ENCODE peak calls at places on chromosome 7, in four cellular contexts. W is HepG2, I is GM12878, X is K562. G is an unnamed sample.

GRCh38 chr7:28078036-28078901 is 102.3 kb downstream of the JAZF1 start:
- DNase-seq in X (peak), W (peak), I (no peak), G (peak)

GRCh38 chr7:131034166-131034881 is 293.4 kb upstream of the MKLN1 start:
- DNase-seq in X (no peak), I (no peak), W (no peak), G (no peak)

GRCh38 chr7:127226685-127227374 is 25.9 kb downstream of the GRM8 start:
- DNase-seq in I (no peak), W (no peak), X (no peak), G (no peak)

GRCh38 chr7:157944734-157945291 is 608.0 kb downstream of the DNAJB6 start:
- DNase-seq in W (peak), I (no peak), X (no peak), G (no peak)

GRCh38 chr7:102421706-102422105 is 11.7 kb upstream of the ORAI2 start:
- DNase-seq in W (no peak), X (no peak), I (no peak), G (no peak)

GRCh38 chr7:131223151-131223550 is 104.5 kb upstream of the MKLN1 start:
- DNase-seq in X (no peak), I (no peak), W (no peak), G (no peak)

GRCh38 chr7:5636914-5637313 is 144.5 kb downstream of the RNF216 start:
- DNase-seq in I (no peak), W (no peak), X (no peak), G (peak)

GRCh38 chr7:23205861-23206510 is 24.1 kb downstream of the NUP42 start:
- DNase-seq in X (no peak), I (no peak), W (no peak), G (no peak)

GRCh38 chr7:13231216-13231615 is 543.8 kb downstream of the ARL4A start:
- DNase-seq in I (no peak), X (no peak), W (no peak), G (no peak)

GRCh38 chr7:5610500-5611186 is 170.8 kb downstream of the RNF216 start:
- DNase-seq in I (no peak), W (no peak), X (no peak), G (no peak)

GRCh38 chr7:33874943-33875342 is 30.4 kb upstream of the BMPER start:
- DNase-seq in I (no peak), W (no peak), X (no peak), G (no peak)

GRCh38 chr7:40346554-40346953 is 211.7 kb downstream of the SUGCT start:
- DNase-seq in I (no peak), X (no peak), W (no peak), G (no peak)

GRCh38 chr7:49264530-49264929 is 340.2 kb downstream of the CDC14C start:
- DNase-seq in X (no peak), I (no peak), W (no peak), G (no peak)

GRCh38 chr7:132125872-132126595 is 450.2 kb downstream of the PLXNA4 start:
- DNase-seq in X (no peak), W (no peak), I (no peak), G (no peak)

GRCh38 chr7:48011323-48011722 is 17.6 kb downstream of the SUN3 start:
- DNase-seq in X (no peak), W (no peak), I (no peak), G (no peak)

GRCh38 chr7:151460474-151460855 is 20.5 kb upstream of the CRYGN start:
- DNase-seq in W (no peak), X (no peak), I (no peak), G (no peak)

GRCh38 chr7:151457534-151457933 is 17.6 kb upstream of the CRYGN start:
- DNase-seq in I (no peak), X (no peak), W (no peak), G (no peak)

GRCh38 chr7:151461096-151461941 is 21.4 kb upstream of the CRYGN start:
- DNase-seq in X (no peak), W (no peak), I (no peak), G (no peak)

GRCh38 chr7:151461942-151462230 is 21.9 kb upstream of the CRYGN start:
- DNase-seq in I (no peak), W (no peak), X (no peak), G (no peak)

DNA sequence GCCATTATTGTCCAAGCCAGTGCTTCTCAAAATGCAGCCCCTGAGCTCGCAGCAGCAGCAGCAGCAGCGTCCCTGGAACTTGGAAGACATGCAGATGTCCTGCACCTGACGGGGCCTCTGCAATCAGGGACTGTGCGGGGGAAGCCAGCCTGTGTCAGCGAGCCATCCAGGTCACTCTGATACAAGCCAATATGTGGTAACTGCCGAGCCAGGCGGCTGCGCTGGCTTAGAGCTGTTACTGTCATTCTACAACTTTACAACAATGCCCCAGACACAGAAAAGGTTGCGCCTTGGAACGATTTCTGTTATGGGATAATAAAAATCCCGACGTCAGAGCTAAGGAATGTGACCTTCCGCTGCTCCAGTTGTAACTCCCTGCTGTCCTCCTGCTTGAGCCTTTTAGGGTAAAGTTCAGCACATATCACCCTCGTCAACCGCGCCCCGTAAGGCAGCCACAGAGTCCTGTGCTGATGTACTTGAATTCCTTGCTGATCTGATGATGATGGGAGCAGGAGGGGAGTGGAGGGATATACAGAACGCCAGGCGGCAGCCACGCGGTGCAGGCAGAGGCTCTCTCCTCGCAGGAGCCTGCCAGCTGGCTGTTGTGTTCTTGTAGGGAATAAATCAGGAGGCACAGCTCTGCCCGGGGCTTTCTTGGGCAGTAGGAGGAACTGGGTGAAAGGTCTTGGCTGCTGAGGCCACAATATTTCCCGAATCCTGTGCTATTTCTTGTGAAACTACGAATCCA is 20.0 kb upstream of the CRYGN start:
- DNase-seq in W (peak), X (no peak), I (no peak), G (peak)
- TF ChIP-seq EP300 in W (no peak), X (no peak), I (no peak), G (no peak)

GRCh38 chr7:105014725-105015630 is 973 bp downstream of the KMT2E start:
- DNase-seq in W (peak), X (peak), I (no peak), G (peak)

GRCh38 chr7:105017263-105018051 is 3.5 kb downstream of the KMT2E start:
- DNase-seq in I (no peak), W (no peak), X (no peak), G (no peak)

GRCh38 chr7:105013818-105014724 is at the start of gene KMT2E:
- DNase-seq in W (peak), I (peak), X (peak), G (peak)

GRCh38 chr7:105015631-105015965 is 1.6 kb downstream of the KMT2E start:
- DNase-seq in I (no peak), W (no peak), X (peak), G (no peak)

DNA sequence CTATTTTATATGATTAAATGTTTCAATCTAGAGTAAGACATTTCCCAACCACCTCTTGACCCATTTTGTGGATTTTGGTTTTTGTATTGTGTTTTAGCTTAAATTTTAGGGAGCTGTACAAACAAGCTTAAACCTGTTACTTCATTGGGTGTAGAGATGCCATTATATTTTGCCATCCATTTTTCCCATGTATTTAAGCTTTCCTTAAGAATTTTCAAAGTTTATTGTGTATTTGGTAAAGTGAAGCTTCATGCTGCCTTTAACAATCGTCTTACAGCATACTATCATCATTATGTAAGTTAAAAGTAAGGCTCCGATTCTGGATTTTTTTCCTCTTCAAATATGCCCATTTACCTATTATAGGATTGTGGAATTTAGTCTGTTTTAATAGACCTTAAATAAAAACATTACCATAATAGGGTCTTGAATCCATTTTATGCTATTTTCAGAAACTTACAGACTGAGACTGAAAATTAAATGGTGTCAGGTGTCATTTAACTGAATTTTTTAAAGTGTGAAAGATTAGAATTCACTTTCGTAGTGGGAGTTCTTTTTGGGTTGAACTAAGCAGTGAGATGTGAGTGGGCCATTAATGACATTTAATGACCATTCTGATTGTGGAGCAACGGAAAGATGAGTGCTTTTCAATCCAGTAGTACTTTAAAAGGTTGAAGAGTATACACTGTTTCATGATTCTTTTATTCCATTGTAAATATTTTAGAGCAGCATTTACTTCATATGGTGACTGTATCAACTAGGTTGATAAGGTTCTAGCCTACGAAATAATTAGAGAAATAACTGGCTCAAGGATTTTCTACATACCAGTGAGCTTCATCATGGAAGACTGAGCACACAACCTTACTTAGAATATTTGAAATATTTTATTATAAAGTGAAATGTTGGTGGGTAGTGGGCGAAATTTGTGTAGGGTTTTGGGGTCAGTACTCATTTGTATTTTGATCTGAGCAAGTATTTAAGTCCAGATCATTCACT is 2.4 kb downstream of the KMT2E start:
- DNase-seq in X (no peak), W (no peak), I (no peak), G (no peak)
- H3K4me3 ChIP-seq in X (peak), W (peak), I (peak), G (peak)

GRCh38 chr7:2876031-2876862 is 32.1 kb upstream of the GNA12 start:
- DNase-seq in X (no peak), W (no peak), I (no peak), G (no peak)
- TF ChIP-seq MYC in X (no peak), W (no peak), I (no peak), G (no peak)

DNA sequence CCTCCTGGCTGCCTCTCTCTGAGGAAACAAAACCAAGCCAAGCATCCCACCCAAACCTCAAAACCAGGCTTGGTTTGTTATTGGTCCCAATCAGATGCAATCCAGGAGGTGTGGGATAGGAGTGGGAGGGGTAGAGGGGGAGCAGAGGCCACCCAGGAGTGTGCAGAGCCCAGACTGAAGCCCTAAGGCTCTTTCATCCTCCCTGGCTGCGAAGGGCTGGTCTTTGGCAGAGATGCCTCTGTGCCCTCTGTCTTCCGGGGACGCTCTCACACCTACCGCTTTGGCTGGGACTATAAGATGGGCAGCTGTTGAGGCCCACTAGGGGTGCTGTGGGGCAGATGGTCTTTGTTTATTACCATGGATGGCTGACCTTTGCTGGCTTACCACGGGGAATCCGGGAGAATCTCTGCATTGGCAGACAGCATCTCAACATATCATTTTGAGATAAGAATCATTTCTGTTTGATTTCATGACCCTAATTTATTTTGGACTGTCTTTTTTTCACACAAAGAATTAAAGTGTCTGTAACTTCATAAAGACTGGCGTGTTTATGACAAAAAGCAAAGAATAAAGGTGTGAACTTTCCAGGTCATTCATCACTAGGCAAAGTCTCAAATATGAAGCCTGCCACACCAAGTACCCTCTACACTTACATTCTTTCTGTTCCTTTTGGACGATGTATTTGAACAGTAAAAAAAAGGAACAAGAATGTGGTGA is 6.5 kb upstream of the DENND2A start:
- DNase-seq in I (no peak), W (peak), X (peak), G (peak)
- TF ChIP-seq EP300 in I (no peak), W (no peak), X (no peak), G (no peak)

GRCh38 chr7:30478349-30479228 is at the start of gene NOD1:
- DNase-seq in W (peak), I (no peak), X (peak), G (peak)

GRCh38 chr7:30474893-30475292 is 3.7 kb downstream of the NOD1 start:
- DNase-seq in W (no peak), I (no peak), X (no peak), G (no peak)

GRCh38 chr7:30474485-30474884 is 4.1 kb downstream of the NOD1 start:
- DNase-seq in X (no peak), I (no peak), W (no peak), G (no peak)

GRCh38 chr7:30475580-30475979 is 3.0 kb downstream of the NOD1 start:
- DNase-seq in I (no peak), W (no peak), X (no peak), G (no peak)

GRCh38 chr7:30476401-30477145 is 2.0 kb downstream of the NOD1 start:
- DNase-seq in W (no peak), X (no peak), I (no peak), G (no peak)
- H3K4me3 ChIP-seq in W (no peak), X (no peak), I (no peak), G (no peak)

DNA sequence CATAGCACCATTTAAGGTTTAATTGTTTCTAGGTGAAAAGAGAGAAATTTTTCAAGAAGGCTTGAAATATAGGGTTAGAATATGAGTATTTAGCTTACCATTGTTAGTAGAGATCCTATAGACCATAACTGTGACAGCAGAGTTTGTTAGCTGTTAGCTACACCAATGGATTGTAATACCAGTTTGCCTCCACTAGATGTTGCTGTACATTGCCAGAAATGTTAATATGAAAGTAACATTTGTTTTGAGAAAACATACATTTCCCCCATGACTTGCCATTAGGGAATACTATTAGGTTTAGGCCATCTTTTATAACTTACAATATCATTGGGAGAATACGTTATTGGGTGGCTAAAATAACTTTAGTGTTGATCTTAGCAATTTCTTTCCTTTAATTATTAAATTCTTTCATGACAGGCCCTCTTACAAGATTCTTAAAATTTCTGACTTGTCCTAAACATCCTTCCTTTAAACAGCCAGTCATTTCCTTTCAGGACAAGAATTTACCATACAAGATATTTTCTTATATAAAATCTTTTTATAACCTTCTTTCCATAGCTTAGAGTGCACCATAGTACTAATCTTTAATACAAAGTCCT is 39.5 kb downstream of the ZNF117 start:
- DNase-seq in X (peak), I (peak), W (peak), G (peak)
- TF ChIP-seq MYC in X (no peak), I (no peak), W (no peak), G (no peak)

GRCh38 chr7:97006146-97006950 is 995 bp downstream of the DLX6 start:
- DNase-seq in I (no peak), X (no peak), W (peak), G (peak)

GRCh38 chr7:97005764-97006145 is 402 bp downstream of the DLX6 start:
- DNase-seq in I (no peak), X (no peak), W (peak), G (no peak)

GRCh38 chr7:97004931-97005763 is at the start of gene DLX6:
- DNase-seq in X (no peak), W (peak), I (no peak), G (peak)

GRCh38 chr7:97008275-97008917 is 3.0 kb downstream of the DLX6 start:
- DNase-seq in X (no peak), W (no peak), I (no peak), G (no peak)

GRCh38 chr7:97006951-97007861 is 1.9 kb downstream of the DLX6 start:
- DNase-seq in X (no peak), I (no peak), W (no peak), G (no peak)
- TF ChIP-seq EP300 in X (no peak), I (no peak), W (no peak), G (no peak)

GRCh38 chr7:97731736-97732370 is at the start of gene TAC1:
- DNase-seq in W (no peak), X (no peak), I (no peak), G (no peak)
- H3K4me3 ChIP-seq in W (no peak), X (no peak), I (no peak), G (peak)

GRCh38 chr7:6705959-6706665 is 635 bp downstream of the ZNF12 start:
- DNase-seq in X (peak), W (peak), I (no peak), G (peak)
- TF ChIP-seq MYC in X (no peak), W (no peak), I (no peak), G (no peak)

G was measured in A549.